ENCODE peak calls at places on chromosomes 13 and 19, in six cellular contexts. One of them, this sample, is unnamed.
A peak's percentile ranks its signal among the peaks of the same experiment; 100 is the strongest.

GRCh38 chr13:112686987-112687386 is 2.9 kb upstream of the ATP11A start:
- DNase-seq in activated T-helper 2 cell treated with anti-CD3 and anti-CD28 coated beads, Interferon-gamma antibody, Interleukin-2, Interleukin-4, amounts not matched to agents 10 μg/mL and 5 μg/mL and 100 μg/mL, durations not matched to agents 14 hours and 24 hours and 36 hours: no peak
- DNase-seq in nephron progenitor cell: no peak
- DNase-seq in stimulated activated naive CD4-positive, alpha-beta T cell: no peak
- DNase-seq in stimulated activated CD4-positive, alpha-beta T cell treated with anti-CD3 and anti-CD28 coated beads, Interleukin-4, amount 100 ng/mL, for 4 hours: no peak
- DNase-seq in tibial nerve: no peak
- DNase-seq in this sample: no peak

GRCh38 chr13:106143930-106144709 is 391.3 kb downstream of the EFNB2 start:
- DNase-seq in activated T-helper 2 cell treated with anti-CD3 and anti-CD28 coated beads, Interferon-gamma antibody, Interleukin-2, Interleukin-4, amounts not matched to agents 10 μg/mL and 5 μg/mL and 100 μg/mL, durations not matched to agents 14 hours and 24 hours and 36 hours: no peak
- DNase-seq in nephron progenitor cell: no peak
- DNase-seq in stimulated activated naive CD4-positive, alpha-beta T cell: no peak
- DNase-seq in stimulated activated CD4-positive, alpha-beta T cell treated with anti-CD3 and anti-CD28 coated beads, Interleukin-4, amount 100 ng/mL, for 4 hours: no peak
- DNase-seq in tibial nerve: no peak
- DNase-seq in this sample: no peak

GRCh38 chr13:33723772-33724435 is 94.0 kb upstream of the RFC3 start:
- DNase-seq in activated T-helper 2 cell treated with anti-CD3 and anti-CD28 coated beads, Interferon-gamma antibody, Interleukin-2, Interleukin-4, amounts not matched to agents 10 μg/mL and 5 μg/mL and 100 μg/mL, durations not matched to agents 14 hours and 24 hours and 36 hours: peak; percentile 56
- DNase-seq in nephron progenitor cell: peak; percentile 61
- DNase-seq in stimulated activated naive CD4-positive, alpha-beta T cell: peak; percentile 62
- DNase-seq in stimulated activated CD4-positive, alpha-beta T cell treated with anti-CD3 and anti-CD28 coated beads, Interleukin-4, amount 100 ng/mL, for 4 hours: peak; percentile 38
- DNase-seq in tibial nerve: peak; percentile 65
- DNase-seq in this sample: peak; percentile 69

GRCh38 chr19:46678110-46678732 is 17.2 kb upstream of the DACT3 start:
- DNase-seq in activated T-helper 2 cell treated with anti-CD3 and anti-CD28 coated beads, Interferon-gamma antibody, Interleukin-2, Interleukin-4, amounts not matched to agents 10 μg/mL and 5 μg/mL and 100 μg/mL, durations not matched to agents 14 hours and 24 hours and 36 hours: peak; percentile 56
- DNase-seq in nephron progenitor cell: peak; percentile 40
- DNase-seq in stimulated activated naive CD4-positive, alpha-beta T cell: peak; percentile 66
- DNase-seq in stimulated activated CD4-positive, alpha-beta T cell treated with anti-CD3 and anti-CD28 coated beads, Interleukin-4, amount 100 ng/mL, for 4 hours: peak; percentile 50
- DNase-seq in tibial nerve: no peak
- DNase-seq in this sample: no peak

GRCh38 chr13:29529755-29530154 is 65.7 kb downstream of the SLC7A1 start:
- DNase-seq in activated T-helper 2 cell treated with anti-CD3 and anti-CD28 coated beads, Interferon-gamma antibody, Interleukin-2, Interleukin-4, amounts not matched to agents 10 μg/mL and 5 μg/mL and 100 μg/mL, durations not matched to agents 14 hours and 24 hours and 36 hours: no peak
- DNase-seq in nephron progenitor cell: no peak
- DNase-seq in stimulated activated naive CD4-positive, alpha-beta T cell: no peak
- DNase-seq in stimulated activated CD4-positive, alpha-beta T cell treated with anti-CD3 and anti-CD28 coated beads, Interleukin-4, amount 100 ng/mL, for 4 hours: no peak
- DNase-seq in tibial nerve: no peak
- DNase-seq in this sample: no peak

GRCh38 chr13:39952244-39953233 is 297.1 kb downstream of the COG6 start:
- DNase-seq in activated T-helper 2 cell treated with anti-CD3 and anti-CD28 coated beads, Interferon-gamma antibody, Interleukin-2, Interleukin-4, amounts not matched to agents 10 μg/mL and 5 μg/mL and 100 μg/mL, durations not matched to agents 14 hours and 24 hours and 36 hours: no peak
- DNase-seq in nephron progenitor cell: no peak
- DNase-seq in stimulated activated naive CD4-positive, alpha-beta T cell: peak; percentile 14
- DNase-seq in stimulated activated CD4-positive, alpha-beta T cell treated with anti-CD3 and anti-CD28 coated beads, Interleukin-4, amount 100 ng/mL, for 4 hours: no peak
- DNase-seq in tibial nerve: no peak
- DNase-seq in this sample: no peak

GRCh38 chr13:112779856-112780604 is 90.2 kb downstream of the ATP11A start:
- DNase-seq in activated T-helper 2 cell treated with anti-CD3 and anti-CD28 coated beads, Interferon-gamma antibody, Interleukin-2, Interleukin-4, amounts not matched to agents 10 μg/mL and 5 μg/mL and 100 μg/mL, durations not matched to agents 14 hours and 24 hours and 36 hours: no peak
- DNase-seq in nephron progenitor cell: no peak
- DNase-seq in stimulated activated naive CD4-positive, alpha-beta T cell: no peak
- DNase-seq in stimulated activated CD4-positive, alpha-beta T cell treated with anti-CD3 and anti-CD28 coated beads, Interleukin-4, amount 100 ng/mL, for 4 hours: no peak
- DNase-seq in tibial nerve: no peak
- DNase-seq in this sample: no peak

GRCh38 chr13:25727776-25728175 is 324.0 kb downstream of the SHISA2 start:
- DNase-seq in activated T-helper 2 cell treated with anti-CD3 and anti-CD28 coated beads, Interferon-gamma antibody, Interleukin-2, Interleukin-4, amounts not matched to agents 10 μg/mL and 5 μg/mL and 100 μg/mL, durations not matched to agents 14 hours and 24 hours and 36 hours: no peak
- DNase-seq in nephron progenitor cell: no peak
- DNase-seq in stimulated activated naive CD4-positive, alpha-beta T cell: no peak
- DNase-seq in stimulated activated CD4-positive, alpha-beta T cell treated with anti-CD3 and anti-CD28 coated beads, Interleukin-4, amount 100 ng/mL, for 4 hours: no peak
- DNase-seq in tibial nerve: no peak
- DNase-seq in this sample: no peak

GRCh38 chr19:49795615-49796014 is 17.5 kb downstream of the FUZ start:
- DNase-seq in activated T-helper 2 cell treated with anti-CD3 and anti-CD28 coated beads, Interferon-gamma antibody, Interleukin-2, Interleukin-4, amounts not matched to agents 10 μg/mL and 5 μg/mL and 100 μg/mL, durations not matched to agents 14 hours and 24 hours and 36 hours: no peak
- DNase-seq in nephron progenitor cell: no peak
- DNase-seq in stimulated activated naive CD4-positive, alpha-beta T cell: no peak
- DNase-seq in stimulated activated CD4-positive, alpha-beta T cell treated with anti-CD3 and anti-CD28 coated beads, Interleukin-4, amount 100 ng/mL, for 4 hours: no peak
- DNase-seq in tibial nerve: no peak
- DNase-seq in this sample: no peak

GRCh38 chr19:11448923-11449554 is 13.6 kb downstream of the PRKCSH start:
- DNase-seq in activated T-helper 2 cell treated with anti-CD3 and anti-CD28 coated beads, Interferon-gamma antibody, Interleukin-2, Interleukin-4, amounts not matched to agents 10 μg/mL and 5 μg/mL and 100 μg/mL, durations not matched to agents 14 hours and 24 hours and 36 hours: no peak
- DNase-seq in nephron progenitor cell: no peak
- DNase-seq in stimulated activated naive CD4-positive, alpha-beta T cell: no peak
- DNase-seq in stimulated activated CD4-positive, alpha-beta T cell treated with anti-CD3 and anti-CD28 coated beads, Interleukin-4, amount 100 ng/mL, for 4 hours: no peak
- DNase-seq in tibial nerve: no peak
- DNase-seq in this sample: no peak

GRCh38 chr19:17999685-18000479 is 8.1 kb upstream of the ARRDC2 start:
- DNase-seq in activated T-helper 2 cell treated with anti-CD3 and anti-CD28 coated beads, Interferon-gamma antibody, Interleukin-2, Interleukin-4, amounts not matched to agents 10 μg/mL and 5 μg/mL and 100 μg/mL, durations not matched to agents 14 hours and 24 hours and 36 hours: no peak
- DNase-seq in nephron progenitor cell: no peak
- DNase-seq in stimulated activated naive CD4-positive, alpha-beta T cell: peak; percentile 32
- DNase-seq in stimulated activated CD4-positive, alpha-beta T cell treated with anti-CD3 and anti-CD28 coated beads, Interleukin-4, amount 100 ng/mL, for 4 hours: no peak
- DNase-seq in tibial nerve: no peak
- DNase-seq in this sample: no peak

GRCh38 chr19:19615086-19615485 is 3.4 kb downstream of the PBX4 start:
- DNase-seq in activated T-helper 2 cell treated with anti-CD3 and anti-CD28 coated beads, Interferon-gamma antibody, Interleukin-2, Interleukin-4, amounts not matched to agents 10 μg/mL and 5 μg/mL and 100 μg/mL, durations not matched to agents 14 hours and 24 hours and 36 hours: no peak
- DNase-seq in nephron progenitor cell: no peak
- DNase-seq in stimulated activated naive CD4-positive, alpha-beta T cell: no peak
- DNase-seq in stimulated activated CD4-positive, alpha-beta T cell treated with anti-CD3 and anti-CD28 coated beads, Interleukin-4, amount 100 ng/mL, for 4 hours: no peak
- DNase-seq in tibial nerve: no peak
- DNase-seq in this sample: no peak

GRCh38 chr13:48302920-48303330 is 626 bp upstream of the RB1 start:
- DNase-seq in activated T-helper 2 cell treated with anti-CD3 and anti-CD28 coated beads, Interferon-gamma antibody, Interleukin-2, Interleukin-4, amounts not matched to agents 10 μg/mL and 5 μg/mL and 100 μg/mL, durations not matched to agents 14 hours and 24 hours and 36 hours: no peak
- DNase-seq in nephron progenitor cell: no peak
- DNase-seq in stimulated activated naive CD4-positive, alpha-beta T cell: peak; percentile 63
- DNase-seq in stimulated activated CD4-positive, alpha-beta T cell treated with anti-CD3 and anti-CD28 coated beads, Interleukin-4, amount 100 ng/mL, for 4 hours: no peak
- DNase-seq in tibial nerve: no peak
- DNase-seq in this sample: no peak

GRCh38 chr13:108272333-108272732 is 2.8 kb downstream of the TNFSF13B start:
- DNase-seq in activated T-helper 2 cell treated with anti-CD3 and anti-CD28 coated beads, Interferon-gamma antibody, Interleukin-2, Interleukin-4, amounts not matched to agents 10 μg/mL and 5 μg/mL and 100 μg/mL, durations not matched to agents 14 hours and 24 hours and 36 hours: no peak
- DNase-seq in nephron progenitor cell: no peak
- DNase-seq in stimulated activated naive CD4-positive, alpha-beta T cell: no peak
- DNase-seq in stimulated activated CD4-positive, alpha-beta T cell treated with anti-CD3 and anti-CD28 coated beads, Interleukin-4, amount 100 ng/mL, for 4 hours: no peak
- DNase-seq in tibial nerve: no peak
- DNase-seq in this sample: no peak

GRCh38 chr13:44519642-44520041 is 56.5 kb downstream of the TSC22D1 start:
- DNase-seq in activated T-helper 2 cell treated with anti-CD3 and anti-CD28 coated beads, Interferon-gamma antibody, Interleukin-2, Interleukin-4, amounts not matched to agents 10 μg/mL and 5 μg/mL and 100 μg/mL, durations not matched to agents 14 hours and 24 hours and 36 hours: no peak
- DNase-seq in nephron progenitor cell: no peak
- DNase-seq in stimulated activated naive CD4-positive, alpha-beta T cell: no peak
- DNase-seq in stimulated activated CD4-positive, alpha-beta T cell treated with anti-CD3 and anti-CD28 coated beads, Interleukin-4, amount 100 ng/mL, for 4 hours: no peak
- DNase-seq in tibial nerve: no peak
- DNase-seq in this sample: no peak

GRCh38 chr13:44280461-44280860 is 93.2 kb upstream of the SERP2 start:
- DNase-seq in activated T-helper 2 cell treated with anti-CD3 and anti-CD28 coated beads, Interferon-gamma antibody, Interleukin-2, Interleukin-4, amounts not matched to agents 10 μg/mL and 5 μg/mL and 100 μg/mL, durations not matched to agents 14 hours and 24 hours and 36 hours: no peak
- DNase-seq in nephron progenitor cell: no peak
- DNase-seq in stimulated activated naive CD4-positive, alpha-beta T cell: no peak
- DNase-seq in stimulated activated CD4-positive, alpha-beta T cell treated with anti-CD3 and anti-CD28 coated beads, Interleukin-4, amount 100 ng/mL, for 4 hours: no peak
- DNase-seq in tibial nerve: no peak
- DNase-seq in this sample: no peak

GRCh38 chr13:64529874-64530485 is 2700.2 kb downstream of the PCDH9 start:
- DNase-seq in activated T-helper 2 cell treated with anti-CD3 and anti-CD28 coated beads, Interferon-gamma antibody, Interleukin-2, Interleukin-4, amounts not matched to agents 10 μg/mL and 5 μg/mL and 100 μg/mL, durations not matched to agents 14 hours and 24 hours and 36 hours: no peak
- DNase-seq in nephron progenitor cell: peak; percentile 20
- DNase-seq in stimulated activated naive CD4-positive, alpha-beta T cell: no peak
- DNase-seq in stimulated activated CD4-positive, alpha-beta T cell treated with anti-CD3 and anti-CD28 coated beads, Interleukin-4, amount 100 ng/mL, for 4 hours: no peak
- DNase-seq in tibial nerve: no peak
- DNase-seq in this sample: no peak

GRCh38 chr13:106112191-106112590 is 423.3 kb downstream of the EFNB2 start:
- DNase-seq in activated T-helper 2 cell treated with anti-CD3 and anti-CD28 coated beads, Interferon-gamma antibody, Interleukin-2, Interleukin-4, amounts not matched to agents 10 μg/mL and 5 μg/mL and 100 μg/mL, durations not matched to agents 14 hours and 24 hours and 36 hours: no peak
- DNase-seq in nephron progenitor cell: no peak
- DNase-seq in stimulated activated naive CD4-positive, alpha-beta T cell: no peak
- DNase-seq in stimulated activated CD4-positive, alpha-beta T cell treated with anti-CD3 and anti-CD28 coated beads, Interleukin-4, amount 100 ng/mL, for 4 hours: no peak
- DNase-seq in tibial nerve: no peak
- DNase-seq in this sample: no peak

GRCh38 chr19:52943134-52943883 is 19.4 kb downstream of the ZNF816 start:
- DNase-seq in activated T-helper 2 cell treated with anti-CD3 and anti-CD28 coated beads, Interferon-gamma antibody, Interleukin-2, Interleukin-4, amounts not matched to agents 10 μg/mL and 5 μg/mL and 100 μg/mL, durations not matched to agents 14 hours and 24 hours and 36 hours: no peak
- DNase-seq in nephron progenitor cell: no peak
- DNase-seq in stimulated activated naive CD4-positive, alpha-beta T cell: no peak
- DNase-seq in stimulated activated CD4-positive, alpha-beta T cell treated with anti-CD3 and anti-CD28 coated beads, Interleukin-4, amount 100 ng/mL, for 4 hours: no peak
- DNase-seq in tibial nerve: no peak
- DNase-seq in this sample: no peak

GRCh38 chr13:112245959-112246358 is 130.2 kb upstream of the SPACA7 start:
- DNase-seq in activated T-helper 2 cell treated with anti-CD3 and anti-CD28 coated beads, Interferon-gamma antibody, Interleukin-2, Interleukin-4, amounts not matched to agents 10 μg/mL and 5 μg/mL and 100 μg/mL, durations not matched to agents 14 hours and 24 hours and 36 hours: no peak
- DNase-seq in nephron progenitor cell: no peak
- DNase-seq in stimulated activated naive CD4-positive, alpha-beta T cell: no peak
- DNase-seq in stimulated activated CD4-positive, alpha-beta T cell treated with anti-CD3 and anti-CD28 coated beads, Interleukin-4, amount 100 ng/mL, for 4 hours: no peak
- DNase-seq in tibial nerve: no peak
- DNase-seq in this sample: no peak

GRCh38 chr13:40895715-40896184 is 106.3 kb downstream of the SLC25A15 start:
- DNase-seq in activated T-helper 2 cell treated with anti-CD3 and anti-CD28 coated beads, Interferon-gamma antibody, Interleukin-2, Interleukin-4, amounts not matched to agents 10 μg/mL and 5 μg/mL and 100 μg/mL, durations not matched to agents 14 hours and 24 hours and 36 hours: no peak
- DNase-seq in nephron progenitor cell: no peak
- DNase-seq in stimulated activated naive CD4-positive, alpha-beta T cell: no peak
- DNase-seq in stimulated activated CD4-positive, alpha-beta T cell treated with anti-CD3 and anti-CD28 coated beads, Interleukin-4, amount 100 ng/mL, for 4 hours: no peak
- DNase-seq in tibial nerve: no peak
- DNase-seq in this sample: no peak

GRCh38 chr19:45406957-45407375 is 522 bp downstream of the POLR1G start:
- DNase-seq in activated T-helper 2 cell treated with anti-CD3 and anti-CD28 coated beads, Interferon-gamma antibody, Interleukin-2, Interleukin-4, amounts not matched to agents 10 μg/mL and 5 μg/mL and 100 μg/mL, durations not matched to agents 14 hours and 24 hours and 36 hours: no peak
- DNase-seq in nephron progenitor cell: no peak
- DNase-seq in stimulated activated naive CD4-positive, alpha-beta T cell: no peak
- DNase-seq in stimulated activated CD4-positive, alpha-beta T cell treated with anti-CD3 and anti-CD28 coated beads, Interleukin-4, amount 100 ng/mL, for 4 hours: no peak
- DNase-seq in tibial nerve: no peak
- DNase-seq in this sample: no peak

GRCh38 chr13:98626298-98626940 is 49.5 kb upstream of the STK24 start:
- DNase-seq in activated T-helper 2 cell treated with anti-CD3 and anti-CD28 coated beads, Interferon-gamma antibody, Interleukin-2, Interleukin-4, amounts not matched to agents 10 μg/mL and 5 μg/mL and 100 μg/mL, durations not matched to agents 14 hours and 24 hours and 36 hours: no peak
- DNase-seq in nephron progenitor cell: no peak
- DNase-seq in stimulated activated naive CD4-positive, alpha-beta T cell: no peak
- DNase-seq in stimulated activated CD4-positive, alpha-beta T cell treated with anti-CD3 and anti-CD28 coated beads, Interleukin-4, amount 100 ng/mL, for 4 hours: no peak
- DNase-seq in tibial nerve: no peak
- DNase-seq in this sample: no peak

GRCh38 chr19:53646144-53646543 is 14.3 kb downstream of the DPRX start:
- DNase-seq in activated T-helper 2 cell treated with anti-CD3 and anti-CD28 coated beads, Interferon-gamma antibody, Interleukin-2, Interleukin-4, amounts not matched to agents 10 μg/mL and 5 μg/mL and 100 μg/mL, durations not matched to agents 14 hours and 24 hours and 36 hours: no peak
- DNase-seq in nephron progenitor cell: no peak
- DNase-seq in stimulated activated naive CD4-positive, alpha-beta T cell: no peak
- DNase-seq in stimulated activated CD4-positive, alpha-beta T cell treated with anti-CD3 and anti-CD28 coated beads, Interleukin-4, amount 100 ng/mL, for 4 hours: no peak
- DNase-seq in tibial nerve: no peak
- DNase-seq in this sample: no peak

GRCh38 chr19:40640744-40641143 is 39.6 kb downstream of the LTBP4 start:
- DNase-seq in activated T-helper 2 cell treated with anti-CD3 and anti-CD28 coated beads, Interferon-gamma antibody, Interleukin-2, Interleukin-4, amounts not matched to agents 10 μg/mL and 5 μg/mL and 100 μg/mL, durations not matched to agents 14 hours and 24 hours and 36 hours: no peak
- DNase-seq in nephron progenitor cell: no peak
- DNase-seq in stimulated activated naive CD4-positive, alpha-beta T cell: no peak
- DNase-seq in stimulated activated CD4-positive, alpha-beta T cell treated with anti-CD3 and anti-CD28 coated beads, Interleukin-4, amount 100 ng/mL, for 4 hours: no peak
- DNase-seq in tibial nerve: no peak
- DNase-seq in this sample: no peak

GRCh38 chr13:65553328-65553727 is 1676.8 kb downstream of the PCDH9 start:
- DNase-seq in activated T-helper 2 cell treated with anti-CD3 and anti-CD28 coated beads, Interferon-gamma antibody, Interleukin-2, Interleukin-4, amounts not matched to agents 10 μg/mL and 5 μg/mL and 100 μg/mL, durations not matched to agents 14 hours and 24 hours and 36 hours: no peak
- DNase-seq in nephron progenitor cell: peak; percentile 18
- DNase-seq in stimulated activated naive CD4-positive, alpha-beta T cell: no peak
- DNase-seq in stimulated activated CD4-positive, alpha-beta T cell treated with anti-CD3 and anti-CD28 coated beads, Interleukin-4, amount 100 ng/mL, for 4 hours: no peak
- DNase-seq in tibial nerve: no peak
- DNase-seq in this sample: no peak

GRCh38 chr19:5093953-5094718 is 125.2 kb downstream of the KDM4B start:
- DNase-seq in activated T-helper 2 cell treated with anti-CD3 and anti-CD28 coated beads, Interferon-gamma antibody, Interleukin-2, Interleukin-4, amounts not matched to agents 10 μg/mL and 5 μg/mL and 100 μg/mL, durations not matched to agents 14 hours and 24 hours and 36 hours: no peak
- DNase-seq in nephron progenitor cell: no peak
- DNase-seq in stimulated activated naive CD4-positive, alpha-beta T cell: no peak
- DNase-seq in stimulated activated CD4-positive, alpha-beta T cell treated with anti-CD3 and anti-CD28 coated beads, Interleukin-4, amount 100 ng/mL, for 4 hours: no peak
- DNase-seq in tibial nerve: no peak
- DNase-seq in this sample: no peak

GRCh38 chr19:55353803-55354697 is 469 bp downstream of the COX6B2 start:
- DNase-seq in activated T-helper 2 cell treated with anti-CD3 and anti-CD28 coated beads, Interferon-gamma antibody, Interleukin-2, Interleukin-4, amounts not matched to agents 10 μg/mL and 5 μg/mL and 100 μg/mL, durations not matched to agents 14 hours and 24 hours and 36 hours: peak; percentile 31
- DNase-seq in nephron progenitor cell: peak; percentile 89
- DNase-seq in stimulated activated naive CD4-positive, alpha-beta T cell: peak; percentile 51
- DNase-seq in stimulated activated CD4-positive, alpha-beta T cell treated with anti-CD3 and anti-CD28 coated beads, Interleukin-4, amount 100 ng/mL, for 4 hours: peak; percentile 56
- DNase-seq in tibial nerve: no peak
- DNase-seq in this sample: peak; percentile 26

GRCh38 chr13:22648325-22648758 is 532.4 kb upstream of the SGCG start:
- DNase-seq in activated T-helper 2 cell treated with anti-CD3 and anti-CD28 coated beads, Interferon-gamma antibody, Interleukin-2, Interleukin-4, amounts not matched to agents 10 μg/mL and 5 μg/mL and 100 μg/mL, durations not matched to agents 14 hours and 24 hours and 36 hours: no peak
- DNase-seq in nephron progenitor cell: peak; percentile 40
- DNase-seq in stimulated activated naive CD4-positive, alpha-beta T cell: no peak
- DNase-seq in stimulated activated CD4-positive, alpha-beta T cell treated with anti-CD3 and anti-CD28 coated beads, Interleukin-4, amount 100 ng/mL, for 4 hours: no peak
- DNase-seq in tibial nerve: no peak
- DNase-seq in this sample: no peak

GRCh38 chr13:93217701-93218100 is 8.9 kb upstream of the GPC6 start:
- DNase-seq in activated T-helper 2 cell treated with anti-CD3 and anti-CD28 coated beads, Interferon-gamma antibody, Interleukin-2, Interleukin-4, amounts not matched to agents 10 μg/mL and 5 μg/mL and 100 μg/mL, durations not matched to agents 14 hours and 24 hours and 36 hours: no peak
- DNase-seq in nephron progenitor cell: no peak
- DNase-seq in stimulated activated naive CD4-positive, alpha-beta T cell: no peak
- DNase-seq in stimulated activated CD4-positive, alpha-beta T cell treated with anti-CD3 and anti-CD28 coated beads, Interleukin-4, amount 100 ng/mL, for 4 hours: no peak
- DNase-seq in tibial nerve: no peak
- DNase-seq in this sample: peak; percentile 58

GRCh38 chr13:43153436-43154082 is 130.2 kb downstream of the DNAJC15 start:
- DNase-seq in activated T-helper 2 cell treated with anti-CD3 and anti-CD28 coated beads, Interferon-gamma antibody, Interleukin-2, Interleukin-4, amounts not matched to agents 10 μg/mL and 5 μg/mL and 100 μg/mL, durations not matched to agents 14 hours and 24 hours and 36 hours: no peak
- DNase-seq in nephron progenitor cell: no peak
- DNase-seq in stimulated activated naive CD4-positive, alpha-beta T cell: no peak
- DNase-seq in stimulated activated CD4-positive, alpha-beta T cell treated with anti-CD3 and anti-CD28 coated beads, Interleukin-4, amount 100 ng/mL, for 4 hours: no peak
- DNase-seq in tibial nerve: no peak
- DNase-seq in this sample: no peak

GRCh38 chr13:110119943-110120905 is 186.7 kb downstream of the COL4A1 start:
- DNase-seq in activated T-helper 2 cell treated with anti-CD3 and anti-CD28 coated beads, Interferon-gamma antibody, Interleukin-2, Interleukin-4, amounts not matched to agents 10 μg/mL and 5 μg/mL and 100 μg/mL, durations not matched to agents 14 hours and 24 hours and 36 hours: no peak
- DNase-seq in nephron progenitor cell: no peak
- DNase-seq in stimulated activated naive CD4-positive, alpha-beta T cell: no peak
- DNase-seq in stimulated activated CD4-positive, alpha-beta T cell treated with anti-CD3 and anti-CD28 coated beads, Interleukin-4, amount 100 ng/mL, for 4 hours: no peak
- DNase-seq in tibial nerve: no peak
- DNase-seq in this sample: no peak

GRCh38 chr13:41613984-41614581 is 156.7 kb downstream of the RGCC start:
- DNase-seq in activated T-helper 2 cell treated with anti-CD3 and anti-CD28 coated beads, Interferon-gamma antibody, Interleukin-2, Interleukin-4, amounts not matched to agents 10 μg/mL and 5 μg/mL and 100 μg/mL, durations not matched to agents 14 hours and 24 hours and 36 hours: no peak
- DNase-seq in nephron progenitor cell: no peak
- DNase-seq in stimulated activated naive CD4-positive, alpha-beta T cell: no peak
- DNase-seq in stimulated activated CD4-positive, alpha-beta T cell treated with anti-CD3 and anti-CD28 coated beads, Interleukin-4, amount 100 ng/mL, for 4 hours: no peak
- DNase-seq in tibial nerve: no peak
- DNase-seq in this sample: no peak